ENCODE peak calls at places on chromosome 3, in nine cellular contexts. A is RWPE2; Z is ovary; W is CD4-positive, CD25-positive, alpha-beta regulatory T cell; N is fibroblast of lung; O is transverse colon; D is uterus; C is colonic mucosa; X is aorta. U is an unnamed sample.

GRCh38 chr3:30539772-30540171 is 66.6 kb upstream of the TGFBR2 start:
- DNase-seq in A (no peak), Z (no peak), W (no peak), N (peak; percentile 77), O (no peak), D (no peak), C (no peak), X (no peak), U (no peak)

GRCh38 chr3:185726254-185726967 is 98.4 kb downstream of the IGF2BP2 start:
- DNase-seq in A (no peak), Z (no peak), W (no peak), N (no peak), O (no peak), D (no peak), C (no peak), X (no peak), U (no peak)

GRCh38 chr3:36741285-36741684 is 23.1 kb downstream of the DCLK3 start:
- DNase-seq in A (no peak), Z (no peak), W (no peak), N (no peak), O (no peak), D (no peak), C (no peak), X (no peak), U (no peak)

GRCh38 chr3:147267431-147267830 is 138.9 kb downstream of the ZIC4 start:
- DNase-seq in A (no peak), Z (no peak), W (no peak), N (peak; percentile 15), O (no peak), D (no peak), C (no peak), X (no peak), U (no peak)

GRCh38 chr3:9079674-9080073 is 116.4 kb upstream of the RAD18 start:
- DNase-seq in A (no peak), Z (no peak), W (no peak), N (no peak), O (no peak), D (no peak), C (no peak), X (no peak), U (no peak)

GRCh38 chr3:84108442-84108971 is 850.3 kb upstream of the CADM2 start:
- DNase-seq in A (no peak), Z (no peak), W (no peak), N (peak; percentile 97), O (no peak), D (no peak), C (no peak), X (no peak), U (peak; percentile 31)

GRCh38 chr3:55376753-55377347 is 110.3 kb downstream of the WNT5A start:
- DNase-seq in A (no peak), Z (no peak), W (no peak), N (no peak), O (no peak), D (no peak), C (no peak), X (no peak), U (no peak)

GRCh38 chr3:95227092-95227491 is 1164.2 kb downstream of the NSUN3 start:
- DNase-seq in A (no peak), Z (no peak), W (no peak), N (no peak), O (no peak), D (no peak), C (no peak), X (no peak), U (no peak)

GRCh38 chr3:11391172-11391879 is 119.1 kb downstream of the ATG7 start:
- DNase-seq in A (no peak), Z (no peak), W (no peak), N (peak; percentile 41), O (peak; percentile 12), D (no peak), C (peak; percentile 45), X (no peak), U (no peak)

GRCh38 chr3:46913644-46914043 is 36.1 kb downstream of the PTH1R start:
- DNase-seq in A (peak; percentile 81), Z (no peak), W (no peak), N (peak; percentile 77), O (peak; percentile 69), D (peak; percentile 20), C (peak; percentile 79), X (peak; percentile 53), U (peak; percentile 39)

GRCh38 chr3:181711325-181712135 is at the start of gene SOX2:
- DNase-seq in A (no peak), Z (peak; percentile 29), W (no peak), N (peak; percentile 90), O (peak; percentile 48), D (no peak), C (peak; percentile 57), X (peak; percentile 82), U (peak; percentile 76)

GRCh38 chr3:71428841-71429609 is 154.5 kb downstream of the FOXP1 start:
- DNase-seq in A (peak; percentile 66), Z (peak; percentile 32), W (no peak), N (peak; percentile 75), O (peak; percentile 36), D (no peak), C (peak; percentile 62), X (no peak), U (peak; percentile 6)

GRCh38 chr3:64437126-64437525 is 211.9 kb upstream of the PRICKLE2 start:
- DNase-seq in A (no peak), Z (no peak), W (no peak), N (no peak), O (no peak), D (no peak), C (no peak), X (no peak), U (no peak)

GRCh38 chr3:18772699-18773305 is 347.7 kb upstream of the SATB1 start:
- DNase-seq in A (no peak), Z (no peak), W (no peak), N (no peak), O (no peak), D (no peak), C (no peak), X (no peak), U (no peak)
- H3K27me3 ChIP-seq in A (no peaks in the 10 kb centered on the region), Z (no peaks in the 10 kb centered on the region), W (peaks cover 3% of the 10 kb centered on the region), N (no peaks in the 10 kb centered on the region), O (no peaks in the 10 kb centered on the region), D (no peaks in the 10 kb centered on the region), C (no peaks in the 10 kb centered on the region), X (no peaks in the 10 kb centered on the region), U (no peaks in the 10 kb centered on the region)

GRCh38 chr3:106086636-106087035 is 217.8 kb upstream of the CBLB start:
- DNase-seq in A (no peak), Z (no peak), W (no peak), N (no peak), O (no peak), D (no peak), C (no peak), X (no peak), U (no peak)

GRCh38 chr3:106088270-106088669 is 219.5 kb upstream of the CBLB start:
- DNase-seq in A (no peak), Z (no peak), W (no peak), N (peak; percentile 6), O (no peak), D (no peak), C (no peak), X (no peak), U (no peak)

GRCh38 chr3:106085998-106086397 is 217.2 kb upstream of the CBLB start:
- DNase-seq in A (no peak), Z (no peak), W (no peak), N (no peak), O (no peak), D (no peak), C (no peak), X (no peak), U (peak; percentile 7)

GRCh38 chr3:106083207-106083606 is 214.4 kb upstream of the CBLB start:
- DNase-seq in A (no peak), Z (no peak), W (no peak), N (no peak), O (no peak), D (no peak), C (no peak), X (no peak), U (no peak)

DNA sequence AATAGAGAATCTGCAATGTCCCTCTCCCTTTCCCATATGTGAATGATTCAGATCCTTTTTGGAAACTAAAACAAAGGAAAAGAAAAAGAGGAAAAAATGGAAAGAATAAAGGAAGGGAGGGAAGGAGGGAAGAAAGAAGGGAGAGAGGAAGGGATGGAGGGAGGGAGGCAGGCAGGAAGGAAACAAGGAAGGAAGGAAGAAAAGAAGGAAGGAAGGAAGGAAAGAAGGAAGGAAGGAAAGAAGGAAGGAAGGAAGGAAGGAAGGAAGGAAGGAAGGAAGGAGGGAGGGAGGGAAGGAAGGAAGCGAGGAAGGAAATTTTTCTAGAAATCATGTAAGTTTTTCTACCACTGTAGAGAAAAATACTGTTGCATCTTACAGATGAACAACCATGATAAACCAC is 215.0 kb upstream of the CBLB start:
- DNase-seq in A (no peak), Z (no peak), W (no peak), N (no peak), O (no peak), D (no peak), C (no peak), X (no peak), U (no peak)
- H3K4me3 ChIP-seq in A (no peak overlapping the region), Z (no peak overlapping the region), W (no peak overlapping the region), N (no peak overlapping the region), O (no peak overlapping the region), D (no peak overlapping the region), C (no peak overlapping the region), X (no peak overlapping the region), U (no peak overlapping the region)

DNA sequence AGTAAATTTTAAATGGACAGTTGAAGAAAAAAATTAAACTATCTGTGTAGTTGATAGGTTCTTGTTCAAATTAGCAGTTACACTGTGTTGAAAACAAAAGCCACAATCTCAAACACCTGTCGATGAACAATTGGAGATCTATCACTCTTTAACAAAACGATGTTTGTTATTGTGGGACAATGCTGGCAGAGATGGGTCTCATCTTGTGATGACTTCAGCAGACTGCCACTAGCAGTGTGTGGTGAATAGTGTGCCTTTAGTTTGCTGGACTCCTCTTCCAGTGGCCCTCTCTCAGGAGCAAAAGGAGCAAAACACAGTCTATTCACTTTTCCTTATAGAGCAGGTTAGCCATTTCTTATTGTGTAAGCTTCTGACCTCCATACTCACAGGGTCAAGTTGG is 14.7 kb upstream of the TRIM59 start:
- DNase-seq in A (no peak), Z (no peak), W (no peak), N (no peak), O (no peak), D (no peak), C (no peak), X (no peak), U (no peak)
- H3K27me3 ChIP-seq in A (no peaks in the 10 kb centered on the region), Z (no peaks in the 10 kb centered on the region), W (peaks cover 18% of the 10 kb centered on the region), N (no peaks in the 10 kb centered on the region), O (no peaks in the 10 kb centered on the region), D (no peaks in the 10 kb centered on the region), C (no peaks in the 10 kb centered on the region), X (no peaks in the 10 kb centered on the region), U (no peaks in the 10 kb centered on the region)

DNA sequence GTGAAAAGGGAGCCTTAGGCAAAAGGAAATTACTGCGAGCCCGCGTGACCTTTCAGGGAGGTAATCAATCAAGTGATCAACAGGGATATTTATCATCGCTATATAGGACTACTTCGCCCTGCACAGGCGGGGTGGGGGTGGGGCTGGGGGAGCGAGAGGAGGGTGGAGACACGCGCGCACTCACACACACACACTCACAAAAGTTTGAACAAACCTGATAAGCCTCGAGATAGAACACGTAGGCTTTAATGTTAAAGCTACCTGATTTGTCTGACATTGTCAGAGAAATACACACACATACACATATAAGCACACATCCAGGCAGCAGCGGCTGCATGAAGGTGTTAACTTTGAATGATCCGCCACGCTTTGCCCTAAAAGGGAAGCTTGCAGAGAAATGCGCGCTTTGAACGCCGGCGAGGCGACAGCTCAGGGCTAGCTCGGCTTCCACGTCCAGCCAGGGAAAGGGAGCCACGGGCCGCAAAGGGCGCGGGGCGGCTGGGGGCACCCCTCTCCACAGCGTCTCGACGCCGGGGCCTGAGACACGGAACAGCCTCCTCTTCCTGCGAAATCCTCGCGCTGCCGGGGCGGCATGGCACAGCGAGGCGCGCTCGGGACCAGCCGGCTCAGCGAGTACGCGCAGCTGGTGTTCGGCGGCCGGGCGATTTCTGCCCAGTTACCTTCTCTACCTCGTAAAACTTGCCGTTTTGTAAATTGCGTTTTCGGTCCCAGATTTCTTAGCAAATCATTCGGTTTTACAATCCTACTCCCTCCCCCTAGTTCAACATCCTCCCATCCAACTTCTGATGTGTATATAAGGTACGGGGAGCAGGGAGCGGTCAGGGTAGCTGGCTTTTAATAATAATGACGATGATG is 4.8 kb upstream of the MECOM start:
- DNase-seq in A (no peak), Z (no peak), W (no peak), N (peak; percentile 45), O (peak; percentile 40), D (no peak), C (peak; percentile 57), X (peak; percentile 85), U (peak; percentile 51)
- H3K4me3 ChIP-seq in A (peak overlapping the region; percentile 31), Z (peak overlapping the region; percentile 30), W (no peak overlapping the region), N (peak overlapping the region; percentile 55), O (peak overlapping the region; percentile 35), D (peak overlapping the region; percentile 8), C (peak overlapping the region; percentile 41), X (peak overlapping the region; percentile 64), U (peak overlapping the region; percentile 38)